ENCODE peak calls at places on chromosomes 4 and X, in seven cellular contexts. E, Y, U, Q, X, C and Z are unnamed samples.

GRCh38 chr4:138696771-138697170 is 318.8 kb upstream of the NOCT start:
- DNase-seq in E (no peak), Y (no peak), U (no peak), Q (no peak), X (no peak), C (no peak), Z (no peak)

GRCh38 chr4:42750091-42750490 is 93.2 kb upstream of the ATP8A1 start:
- DNase-seq in E (no peak), Y (no peak), U (no peak), Q (no peak), X (no peak), C (no peak), Z (no peak)

GRCh38 chr4:16844796-16845586 is 53.5 kb downstream of the LDB2 start:
- DNase-seq in E (no peak), Y (no peak), U (no peak), Q (no peak), X (peak), C (no peak), Z (no peak)

GRCh38 chr4:90099795-90100194 is 27.4 kb upstream of the CCSER1 start:
- DNase-seq in E (no peak), Y (no peak), U (no peak), Q (no peak), X (no peak), C (no peak), Z (no peak)

GRCh38 chr4:183241322-183241640 is 78.8 kb downstream of the CLDN22 start:
- DNase-seq in E (no peak), Y (no peak), U (no peak), Q (no peak), X (peak), C (no peak), Z (no peak)

GRCh38 chrX:20451936-20452335 is 185.2 kb upstream of the RPS6KA3 start:
- DNase-seq in E (no peak), Y (no peak), U (no peak), Q (no peak), X (no peak), C (no peak), Z (no peak)

GRCh38 chr4:52588771-52589591 is 70.1 kb downstream of the USP46 start:
- DNase-seq in E (no peak), Y (no peak), U (no peak), Q (no peak), X (peak), C (no peak), Z (no peak)

GRCh38 chr4:73573794-73574528 is 46.3 kb downstream of the RASSF6 start:
- DNase-seq in E (peak), Y (peak), U (peak), Q (peak), X (peak), C (peak), Z (peak)

GRCh38 chr4:143524211-143524610 is 10.7 kb downstream of the SMARCA5 start:
- DNase-seq in E (no peak), Y (no peak), U (no peak), Q (no peak), X (no peak), C (no peak), Z (no peak)

GRCh38 chrX:126030021-126030420 is 136.1 kb downstream of the DCAF12L2 start:
- DNase-seq in E (no peak), Y (no peak), U (no peak), Q (peak), X (no peak), C (no peak), Z (no peak)

GRCh38 chr4:112735474-112735951 is 98.6 kb downstream of the LARP7 start:
- DNase-seq in E (no peak), Y (no peak), U (no peak), Q (peak), X (no peak), C (no peak), Z (no peak)

GRCh38 chrX:53362439-53362838 is 60.0 kb downstream of the SMC1A start:
- DNase-seq in E (no peak), Y (no peak), U (no peak), Q (no peak), X (no peak), C (no peak), Z (no peak)

GRCh38 chr4:5883916-5884315 is 9.0 kb downstream of the CRMP1 start:
- DNase-seq in E (no peak), Y (no peak), U (no peak), Q (no peak), X (no peak), C (no peak), Z (no peak)

GRCh38 chr4:151284534-151285245 is 7.7 kb downstream of the PRSS48 start:
- DNase-seq in E (no peak), Y (no peak), U (no peak), Q (no peak), X (no peak), C (no peak), Z (no peak)

GRCh38 chr4:189374176-189374575 is 566.5 kb upstream of the FRG1 start:
- DNase-seq in E (no peak), Y (no peak), U (no peak), Q (no peak), X (no peak), C (no peak), Z (no peak)

GRCh38 chr4:10524196-10524833 is 67.1 kb upstream of the ZNF518B start:
- DNase-seq in E (no peak), Y (no peak), U (no peak), Q (no peak), X (no peak), C (no peak), Z (no peak)

GRCh38 chr4:36835246-36835645 is 409.3 kb upstream of the NWD2 start:
- DNase-seq in E (no peak), Y (no peak), U (no peak), Q (no peak), X (no peak), C (no peak), Z (no peak)

GRCh38 chr4:3232001-3232400 is 17.0 kb upstream of the MSANTD1 start:
- DNase-seq in E (no peak), Y (no peak), U (no peak), Q (peak), X (no peak), C (peak), Z (no peak)

GRCh38 chr4:56656346-56656643 is 24.8 kb downstream of the HOPX start:
- DNase-seq in E (no peak), Y (peak), U (no peak), Q (peak), X (no peak), C (no peak), Z (no peak)

DNA sequence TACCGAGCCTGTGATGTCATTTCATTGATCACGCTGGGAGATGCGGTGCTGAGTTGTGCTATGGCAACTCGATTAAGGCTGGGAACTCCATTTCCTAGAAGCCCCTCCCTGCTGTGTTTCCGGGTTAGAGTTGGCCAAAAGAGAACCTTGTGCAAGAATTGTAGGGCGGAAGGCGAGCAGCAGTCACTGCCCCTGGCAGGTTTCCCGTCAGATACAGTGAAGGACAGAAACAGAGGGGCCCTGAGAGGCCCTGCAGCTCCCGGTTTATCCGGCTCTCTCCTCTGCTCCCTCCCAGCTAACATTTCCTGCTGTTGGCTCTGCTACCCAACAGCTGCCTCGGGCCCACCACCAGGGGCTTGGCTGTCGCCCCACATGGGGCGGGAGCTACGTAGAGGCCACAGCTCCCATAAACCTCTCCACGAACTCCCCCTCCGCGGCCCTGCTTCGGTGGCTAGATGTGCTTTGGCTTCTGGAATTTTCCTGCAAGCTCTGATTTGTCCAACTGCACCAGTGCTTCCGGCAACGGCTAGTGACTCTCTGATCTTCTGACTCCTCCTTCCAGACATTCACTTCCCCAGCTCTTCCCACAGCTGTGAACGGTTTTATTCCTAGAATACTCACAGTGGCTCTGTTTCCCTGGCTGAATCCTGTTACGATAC is 74.9 kb upstream of the USP9X start:
- DNase-seq in E (no peak), Y (peak), U (peak), Q (peak), X (peak), C (peak), Z (no peak)
- TF ChIP-seq CTCF in E (no peak), Y (no peak), U (no peak), Q (no peak), X (peak), C (peak), Z (peak)

GRCh38 chr4:144954224-144954623 is 143.8 kb downstream of the ANAPC10 start:
- DNase-seq in E (no peak), Y (no peak), U (no peak), Q (no peak), X (no peak), C (no peak), Z (no peak)

GRCh38 chr4:144955104-144955503 is 142.9 kb downstream of the ANAPC10 start:
- DNase-seq in E (no peak), Y (no peak), U (no peak), Q (no peak), X (no peak), C (no peak), Z (no peak)
- TF ChIP-seq CTCF in E (no peak), Y (no peak), U (no peak), Q (no peak), X (no peak), C (no peak), Z (no peak)

DNA sequence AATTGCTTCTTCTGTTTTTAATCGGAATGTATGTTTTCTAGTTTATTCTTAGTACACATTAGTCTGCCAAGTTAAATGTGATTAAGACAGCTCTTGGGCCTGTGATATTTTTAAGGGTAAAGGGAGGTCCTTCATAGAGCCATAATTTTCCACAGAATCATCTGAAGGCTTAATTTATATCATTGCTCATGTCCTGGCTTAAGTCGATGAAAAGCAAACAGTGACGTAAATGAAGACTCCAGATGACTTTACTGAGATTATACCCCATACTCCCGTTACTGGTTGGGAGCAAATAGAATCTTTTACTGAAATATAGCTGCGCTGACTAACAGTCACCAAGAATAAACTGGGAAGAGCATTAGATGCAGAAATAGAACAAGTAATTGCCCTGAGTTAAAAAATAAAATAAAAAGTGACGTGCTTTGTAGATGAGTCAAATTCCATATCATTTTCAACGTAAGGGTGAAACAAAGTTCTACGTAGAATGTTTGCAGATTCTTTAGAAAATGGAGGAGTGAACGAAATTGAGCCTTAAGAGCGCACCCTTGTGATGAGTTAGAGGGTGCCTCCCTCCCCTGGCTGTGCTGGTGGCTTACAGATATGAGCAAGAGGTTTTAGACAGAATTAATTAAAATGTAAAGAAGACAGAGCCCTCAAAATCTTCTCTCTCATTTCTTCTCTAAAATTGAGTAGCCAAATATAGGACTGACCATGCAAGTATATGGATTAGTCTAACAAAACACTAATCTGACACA is 30.0 kb upstream of the LGI2 start:
- DNase-seq in E (no peak), Y (no peak), U (no peak), Q (no peak), X (no peak), C (no peak), Z (no peak)
- TF ChIP-seq CTCF in E (peak), Y (no peak), U (no peak), Q (no peak), X (no peak), C (no peak), Z (no peak)

GRCh38 chrX:66728818-66729271 is 90.0 kb upstream of the EDA2R start:
- DNase-seq in E (no peak), Y (peak), U (peak), Q (peak), X (peak), C (peak), Z (peak)

GRCh38 chrX:66731398-66731797 is 92.5 kb upstream of the EDA2R start:
- DNase-seq in E (no peak), Y (no peak), U (no peak), Q (peak), X (peak), C (no peak), Z (no peak)
- TF ChIP-seq CTCF in E (peak), Y (no peak), U (no peak), Q (peak), X (peak), C (peak), Z (peak)

DNA sequence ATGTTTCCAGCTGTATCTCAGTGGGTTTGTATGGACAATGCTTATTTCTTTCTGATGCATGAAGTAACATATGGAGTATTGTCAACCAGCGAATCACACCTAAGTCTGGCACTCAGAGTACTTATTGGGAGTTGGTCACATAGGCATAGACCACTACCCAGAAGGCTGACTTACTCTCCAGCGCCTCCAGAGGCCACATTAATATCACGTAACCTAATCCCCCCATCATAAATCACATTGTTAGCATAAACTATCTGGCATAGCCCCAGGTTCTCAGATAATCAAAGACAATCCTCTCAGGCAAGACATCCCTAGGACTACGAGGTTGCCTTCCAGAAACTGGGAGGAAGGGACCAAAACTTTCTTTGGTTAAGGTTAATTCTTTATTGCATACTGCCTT is 560.5 kb upstream of the PABPC4L start:
- DNase-seq in E (no peak), Y (peak), U (no peak), Q (no peak), X (no peak), C (no peak), Z (no peak)
- TF ChIP-seq CTCF in E (peak), Y (no peak), U (no peak), Q (peak), X (peak), C (no peak), Z (no peak)

GRCh38 chr4:4395849-4396627 is 9.1 kb downstream of the NSG1 start:
- DNase-seq in E (no peak), Y (peak), U (no peak), Q (peak), X (peak), C (peak), Z (no peak)
- TF ChIP-seq CTCF in E (no peak), Y (no peak), U (no peak), Q (no peak), X (peak), C (no peak), Z (peak)

GRCh38 chr4:123093247-123093646 is 170.8 kb upstream of the NUDT6 start:
- DNase-seq in E (no peak), Y (no peak), U (no peak), Q (no peak), X (no peak), C (no peak), Z (no peak)
- TF ChIP-seq CTCF in E (peak), Y (no peak), U (no peak), Q (no peak), X (no peak), C (no peak), Z (no peak)

DNA sequence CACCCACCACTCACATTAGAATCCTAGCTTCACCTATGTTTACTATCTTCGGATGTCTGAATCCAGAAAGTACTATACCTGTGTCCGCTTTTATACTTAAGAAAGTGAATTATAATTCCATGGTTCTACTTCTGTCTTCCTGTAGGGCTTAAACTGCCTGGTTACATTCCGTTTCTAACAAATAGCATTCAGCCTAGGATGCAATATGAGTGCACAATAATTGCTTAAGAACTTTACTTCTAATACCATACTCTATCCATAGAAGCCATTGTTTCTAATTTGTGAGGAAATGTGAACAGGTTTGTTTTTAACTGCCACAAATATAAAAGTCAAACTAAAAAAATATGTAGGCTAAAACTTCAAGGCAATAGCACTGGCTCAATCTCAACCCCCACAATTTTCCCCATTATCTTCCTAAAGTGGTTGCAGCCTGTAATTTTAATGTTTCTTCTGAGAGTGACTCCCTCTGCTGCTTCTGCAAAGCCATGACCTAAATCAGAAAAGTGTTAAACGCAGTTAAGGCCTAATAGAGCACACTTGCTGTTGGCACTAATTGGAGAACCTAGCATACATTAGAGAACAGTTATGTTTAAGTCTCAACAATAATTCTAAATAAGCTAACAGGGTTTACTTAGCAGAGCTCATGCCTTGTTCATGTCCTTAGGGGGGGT is 4.2 kb downstream of the UNC5C start:
- DNase-seq in E (no peak), Y (no peak), U (no peak), Q (no peak), X (no peak), C (no peak), Z (no peak)
- TF ChIP-seq CTCF in E (peak), Y (no peak), U (no peak), Q (no peak), X (no peak), C (no peak), Z (peak)